ENCODE peak calls at places on chromosome 5, in five cellular contexts. One of them, this sample, is unnamed.

GRCh38 chr5:179142434-179143198 is 82.4 kb downstream of the ZNF354C start:
- DNase-seq in KBM-7: peak; percentile 12
- DNase-seq in Panc1: no peak
- DNase-seq in 8988T: no peak
- DNase-seq in HTR-8/SVneo: peak; percentile 49
- DNase-seq in this sample: peak; percentile 81

GRCh38 chr5:52989025-52989780 is at the start of gene ITGA2:
- DNase-seq in Panc1: no peak
- DNase-seq in HTR-8/SVneo: peak; percentile 56
- DNase-seq in 8988T: peak; percentile 49
- DNase-seq in KBM-7: peak; percentile 69
- DNase-seq in this sample: no peak

GRCh38 chr5:9851458-9851857 is 221.3 kb upstream of the TAS2R1 start:
- DNase-seq in Panc1: no peak
- DNase-seq in KBM-7: no peak
- DNase-seq in 8988T: peak; percentile 35
- DNase-seq in HTR-8/SVneo: peak; percentile 68
- DNase-seq in this sample: peak; percentile 94

GRCh38 chr5:56696900-56697299 is 118.4 kb upstream of the MAP3K1 start:
- DNase-seq in 8988T: no peak
- DNase-seq in Panc1: no peak
- DNase-seq in KBM-7: no peak
- DNase-seq in HTR-8/SVneo: no peak
- DNase-seq in this sample: no peak

GRCh38 chr5:132487841-132488555 is 2.6 kb downstream of the IRF1 start:
- DNase-seq in Panc1: no peak
- DNase-seq in HTR-8/SVneo: no peak
- DNase-seq in KBM-7: peak; percentile 64
- DNase-seq in 8988T: no peak
- DNase-seq in this sample: no peak

GRCh38 chr5:75277463-75277862 is 40.8 kb upstream of the ANKRD31 start:
- DNase-seq in HTR-8/SVneo: no peak
- DNase-seq in KBM-7: no peak
- DNase-seq in Panc1: no peak
- DNase-seq in 8988T: no peak
- DNase-seq in this sample: no peak

GRCh38 chr5:137310051-137310730 is 188.9 kb downstream of the SPOCK1 start:
- DNase-seq in Panc1: peak; percentile 86
- DNase-seq in 8988T: peak; percentile 22
- DNase-seq in HTR-8/SVneo: peak; percentile 74
- DNase-seq in KBM-7: no peak
- DNase-seq in this sample: peak; percentile 94

GRCh38 chr5:110899566-110900412 is 161.0 kb downstream of the SLC25A46 start:
- DNase-seq in KBM-7: no peak
- DNase-seq in Panc1: no peak
- DNase-seq in 8988T: no peak
- DNase-seq in HTR-8/SVneo: no peak
- DNase-seq in this sample: peak; percentile 57

GRCh38 chr5:171152382-171152781 is 156.7 kb upstream of the TLX3 start:
- DNase-seq in Panc1: no peak
- DNase-seq in 8988T: peak; percentile 37
- DNase-seq in HTR-8/SVneo: peak; percentile 19
- DNase-seq in KBM-7: peak; percentile 5
- DNase-seq in this sample: no peak

GRCh38 chr5:143008032-143008431 is 237.9 kb downstream of the ARHGAP26 start:
- DNase-seq in Panc1: no peak
- DNase-seq in KBM-7: no peak
- DNase-seq in HTR-8/SVneo: no peak
- DNase-seq in 8988T: no peak
- DNase-seq in this sample: no peak

GRCh38 chr5:139574641-139575312 is 13.6 kb downstream of the UBE2D2 start:
- DNase-seq in Panc1: no peak
- DNase-seq in 8988T: no peak
- DNase-seq in HTR-8/SVneo: peak; percentile 53
- DNase-seq in KBM-7: peak; percentile 53
- DNase-seq in this sample: no peak

GRCh38 chr5:169978744-169979143 is 1.6 kb downstream of the INSYN2B start:
- DNase-seq in HTR-8/SVneo: no peak
- DNase-seq in Panc1: no peak
- DNase-seq in 8988T: no peak
- DNase-seq in KBM-7: no peak
- DNase-seq in this sample: no peak

GRCh38 chr5:142499591-142500384 is 175.0 kb upstream of the SPRY4 start:
- DNase-seq in KBM-7: no peak
- DNase-seq in 8988T: no peak
- DNase-seq in HTR-8/SVneo: no peak
- DNase-seq in Panc1: no peak
- DNase-seq in this sample: no peak

GRCh38 chr5:142107729-142108431 is 699 bp upstream of the NDFIP1 start:
- DNase-seq in KBM-7: peak; percentile 9
- DNase-seq in HTR-8/SVneo: no peak
- DNase-seq in 8988T: no peak
- DNase-seq in Panc1: no peak
- DNase-seq in this sample: no peak

GRCh38 chr5:100479079-100479688 is 56.0 kb upstream of the FAM174A start:
- DNase-seq in 8988T: no peak
- DNase-seq in HTR-8/SVneo: no peak
- DNase-seq in KBM-7: no peak
- DNase-seq in Panc1: peak; percentile 10
- DNase-seq in this sample: no peak

GRCh38 chr5:156094001-156094400 is 233.0 kb upstream of the SGCD start:
- DNase-seq in KBM-7: no peak
- DNase-seq in HTR-8/SVneo: no peak
- DNase-seq in 8988T: no peak
- DNase-seq in Panc1: no peak
- DNase-seq in this sample: no peak

GRCh38 chr5:15368835-15369234 is 131.1 kb upstream of the FBXL7 start:
- DNase-seq in KBM-7: no peak
- DNase-seq in Panc1: no peak
- DNase-seq in 8988T: no peak
- DNase-seq in HTR-8/SVneo: no peak
- DNase-seq in this sample: no peak

GRCh38 chr5:73126381-73126780 is 6.0 kb downstream of the TMEM171 start:
- DNase-seq in KBM-7: no peak
- DNase-seq in 8988T: no peak
- DNase-seq in HTR-8/SVneo: no peak
- DNase-seq in Panc1: no peak
- DNase-seq in this sample: no peak

GRCh38 chr5:151086905-151087360 is 6.1 kb upstream of the TNIP1 start:
- DNase-seq in HTR-8/SVneo: no peak
- DNase-seq in 8988T: no peak
- DNase-seq in Panc1: no peak
- DNase-seq in KBM-7: no peak
- DNase-seq in this sample: no peak

GRCh38 chr5:85293139-85293785 is 908.6 kb upstream of the EDIL3 start:
- DNase-seq in 8988T: no peak
- DNase-seq in KBM-7: no peak
- DNase-seq in Panc1: peak; percentile 1
- DNase-seq in HTR-8/SVneo: no peak
- DNase-seq in this sample: no peak

GRCh38 chr5:143577554-143577953 is 174.1 kb upstream of the NR3C1 start:
- DNase-seq in 8988T: no peak
- DNase-seq in HTR-8/SVneo: no peak
- DNase-seq in KBM-7: no peak
- DNase-seq in Panc1: no peak
- DNase-seq in this sample: no peak

GRCh38 chr5:94329115-94329514 is 289.3 kb downstream of the KIAA0825 start:
- DNase-seq in HTR-8/SVneo: no peak
- DNase-seq in Panc1: no peak
- DNase-seq in 8988T: no peak
- DNase-seq in KBM-7: no peak
- DNase-seq in this sample: no peak

GRCh38 chr5:17340816-17341215 is 123.4 kb downstream of the BASP1 start:
- DNase-seq in Panc1: no peak
- DNase-seq in 8988T: no peak
- DNase-seq in KBM-7: no peak
- DNase-seq in HTR-8/SVneo: no peak
- DNase-seq in this sample: no peak

GRCh38 chr5:180696116-180696515 is 43.7 kb downstream of the OR2Y1 start:
- DNase-seq in KBM-7: no peak
- DNase-seq in HTR-8/SVneo: no peak
- DNase-seq in Panc1: no peak
- DNase-seq in 8988T: no peak
- DNase-seq in this sample: no peak

GRCh38 chr5:107783551-107783950 is 112.8 kb upstream of the EFNA5 start:
- DNase-seq in KBM-7: no peak
- DNase-seq in Panc1: no peak
- DNase-seq in HTR-8/SVneo: no peak
- DNase-seq in 8988T: no peak
- DNase-seq in this sample: no peak

GRCh38 chr5:61313960-61314681 is 17.9 kb upstream of the ZSWIM6 start:
- DNase-seq in HTR-8/SVneo: peak; percentile 74
- DNase-seq in Panc1: peak; percentile 98
- DNase-seq in KBM-7: no peak
- DNase-seq in 8988T: peak; percentile 35
- DNase-seq in this sample: peak; percentile 96

GRCh38 chr5:37814699-37815098 is 25.1 kb downstream of the GDNF start:
- DNase-seq in KBM-7: peak; percentile 32
- DNase-seq in Panc1: no peak
- DNase-seq in HTR-8/SVneo: peak; percentile 95
- DNase-seq in 8988T: peak; percentile 46
- DNase-seq in this sample: no peak

GRCh38 chr5:28473531-28474107 is 1435.2 kb upstream of the CDH9 start:
- DNase-seq in 8988T: no peak
- DNase-seq in KBM-7: peak; percentile 1
- DNase-seq in Panc1: peak; percentile 12
- DNase-seq in HTR-8/SVneo: no peak
- DNase-seq in this sample: no peak

GRCh38 chr5:131525805-131526204 is 109.2 kb downstream of the RAPGEF6 start:
- DNase-seq in HTR-8/SVneo: no peak
- DNase-seq in Panc1: no peak
- DNase-seq in 8988T: no peak
- DNase-seq in KBM-7: no peak
- DNase-seq in this sample: no peak

GRCh38 chr5:161096006-161096405 is 244.0 kb upstream of the ATP10B start:
- DNase-seq in 8988T: no peak
- DNase-seq in HTR-8/SVneo: no peak
- DNase-seq in KBM-7: no peak
- DNase-seq in Panc1: no peak
- DNase-seq in this sample: no peak

GRCh38 chr5:126368239-126368812 is 54.9 kb upstream of the GRAMD2B start:
- DNase-seq in KBM-7: no peak
- DNase-seq in Panc1: no peak
- DNase-seq in 8988T: no peak
- DNase-seq in HTR-8/SVneo: peak; percentile 43
- DNase-seq in this sample: no peak

GRCh38 chr5:90878081-90878480 is 319.5 kb downstream of the ADGRV1 start:
- DNase-seq in HTR-8/SVneo: no peak
- DNase-seq in KBM-7: peak; percentile 43
- DNase-seq in Panc1: no peak
- DNase-seq in 8988T: no peak
- DNase-seq in this sample: no peak

GRCh38 chr5:56612759-56613158 is 202.6 kb upstream of the MAP3K1 start:
- DNase-seq in Panc1: no peak
- DNase-seq in KBM-7: no peak
- DNase-seq in HTR-8/SVneo: no peak
- DNase-seq in 8988T: no peak
- DNase-seq in this sample: no peak

GRCh38 chr5:45695011-45695667 is 1.0 kb downstream of the HCN1 start:
- DNase-seq in Panc1: no peak
- DNase-seq in KBM-7: no peak
- DNase-seq in 8988T: peak; percentile 18
- DNase-seq in HTR-8/SVneo: no peak
- DNase-seq in this sample: no peak

GRCh38 chr5:176693477-176693851 is 46.2 kb downstream of the TSPAN17 start:
- DNase-seq in HTR-8/SVneo: no peak
- DNase-seq in Panc1: no peak
- DNase-seq in 8988T: no peak
- DNase-seq in KBM-7: peak; percentile 89
- DNase-seq in this sample: no peak

GRCh38 chr5:80921026-80921425 is 39.1 kb upstream of the RASGRF2 start:
- DNase-seq in KBM-7: no peak
- DNase-seq in Panc1: no peak
- DNase-seq in HTR-8/SVneo: no peak
- DNase-seq in 8988T: no peak
- DNase-seq in this sample: no peak

GRCh38 chr5:37735649-37736347 is 104.0 kb downstream of the GDNF start:
- DNase-seq in HTR-8/SVneo: no peak
- DNase-seq in Panc1: no peak
- DNase-seq in 8988T: no peak
- DNase-seq in KBM-7: no peak
- DNase-seq in this sample: no peak